ENCODE peak calls at places on chromosomes 7 and 10, in nine cellular contexts. G, C, V, M, I, S, F, U and H are unnamed samples.

GRCh38 chr10:72173635-72174296 is 42.0 kb upstream of the ANAPC16 start:
- ATAC-seq in I (no peak), G (no peak), M (peak; percentile 13), U (no peak), S (no peak), F (no peak), V (no peak), C (no peak), H (peak; percentile 82)

GRCh38 chr10:46541017-46541661 is 15.3 kb downstream of the GPRIN2 start:
- ATAC-seq in C (no peak), V (no peak), M (no peak), U (no peak), S (no peak), I (no peak), F (peak; percentile 28), G (peak; percentile 27), H (no peak)

GRCh38 chr7:47535704-47536628 is 45.9 kb downstream of the TNS3 start:
- ATAC-seq in F (no peak), G (no peak), C (no peak), U (no peak), I (no peak), S (no peak), V (no peak), M (no peak), H (no peak)

GRCh38 chr7:84236398-84236797 is 41.8 kb upstream of the SEMA3A start:
- ATAC-seq in I (no peak), M (no peak), C (no peak), S (no peak), G (no peak), U (no peak), V (no peak), F (no peak), H (no peak)

GRCh38 chr10:118979661-118980060 is 49.9 kb upstream of the NANOS1 start:
- ATAC-seq in U (no peak), S (no peak), C (no peak), I (no peak), F (no peak), G (no peak), M (no peak), V (no peak), H (no peak)

GRCh38 chr7:26127411-26127810 is 24.6 kb upstream of the NFE2L3 start:
- ATAC-seq in C (peak; percentile 27), I (no peak), V (no peak), G (no peak), F (no peak), U (no peak), M (no peak), S (no peak), H (peak; percentile 96)

GRCh38 chr10:28587270-28587969 is 54.5 kb downstream of the WAC start:
- ATAC-seq in S (peak; percentile 35), U (peak; percentile 26), I (peak; percentile 66), C (no peak), V (peak; percentile 33), F (peak; percentile 21), G (peak; percentile 44), M (no peak), H (no peak)

GRCh38 chr7:22223841-22224240 is 133.1 kb downstream of the RAPGEF5 start:
- ATAC-seq in U (no peak), V (no peak), G (no peak), F (no peak), C (no peak), M (no peak), S (no peak), I (no peak), H (no peak)

GRCh38 chr7:129434846-129435318 is 650 bp downstream of the STRIP2 start:
- ATAC-seq in I (no peak), S (no peak), G (peak; percentile 53), C (no peak), U (peak; percentile 32), M (peak; percentile 3), V (peak; percentile 19), F (peak; percentile 49), H (no peak)

GRCh38 chr10:58322072-58322834 is 12.6 kb upstream of the UBE2D1 start:
- ATAC-seq in M (no peak), I (peak; percentile 87), F (peak; percentile 38), U (peak; percentile 45), G (peak; percentile 33), V (no peak), C (peak; percentile 59), S (no peak), H (no peak)

GRCh38 chr10:89479255-89479654 is 56.1 kb downstream of the SLC16A12 start:
- ATAC-seq in I (no peak), M (no peak), F (peak; percentile 26), U (no peak), S (no peak), G (peak; percentile 11), V (no peak), C (no peak), H (no peak)

GRCh38 chr10:84538036-84538435 is 209.6 kb downstream of the CCSER2 start:
- ATAC-seq in V (no peak), M (no peak), G (no peak), F (no peak), I (no peak), C (no peak), S (no peak), U (no peak), H (no peak)

GRCh38 chr10:86966008-86966654 is 2.2 kb upstream of the ADIRF start:
- ATAC-seq in V (no peak), M (no peak), S (no peak), F (no peak), I (peak; percentile 1), C (peak; percentile 3), G (no peak), U (no peak), H (no peak)

GRCh38 chr10:66234872-66235271 is 691.0 kb upstream of the LRRTM3 start:
- ATAC-seq in G (no peak), S (no peak), F (no peak), I (no peak), V (no peak), C (no peak), U (no peak), M (no peak), H (no peak)

GRCh38 chr7:11191574-11192220 is 218.0 kb downstream of the PHF14 start:
- ATAC-seq in U (no peak), S (no peak), M (no peak), C (no peak), V (no peak), F (no peak), G (no peak), I (no peak), H (no peak)

GRCh38 chr10:20768849-20769248 is 128.3 kb downstream of the NEBL start:
- ATAC-seq in V (no peak), C (no peak), M (no peak), I (no peak), G (no peak), F (peak; percentile 54), U (no peak), S (no peak), H (no peak)

GRCh38 chr7:4210821-4211220 is 471.3 kb upstream of the FOXK1 start:
- ATAC-seq in C (no peak), F (no peak), S (no peak), I (no peak), G (no peak), M (no peak), U (no peak), V (no peak), H (no peak)